ENCODE peak calls at places on chromosomes 2 and 18, in seven cellular contexts. Y is AG04449, X is kidney, P is mammary epithelial cell, J is adrenal gland, B is IMR-90, H is astrocyte of the spinal cord. Z is an unnamed sample.
A peak's percentile ranks its signal among the peaks of the same experiment; 100 is the strongest.

GRCh38 chr2:183078467-183079334 is at the start of gene DUSP19:
- DNase-seq in X (peak; percentile 88), H (peak; percentile 93), P (peak; percentile 97), B (peak; percentile 91), J (peak; percentile 99), Y (no peak), Z (peak; percentile 97)

GRCh38 chr2:164696634-164697033 is 75.4 kb upstream of the GRB14 start:
- DNase-seq in H (no peak), J (no peak), P (no peak), B (no peak), Y (no peak), X (no peak), Z (no peak)

GRCh38 chr18:74732380-74732779 is 134.7 kb downstream of the ZNF407 start:
- DNase-seq in P (no peak), J (no peak), H (no peak), X (no peak), Y (no peak), B (no peak), Z (no peak)

GRCh38 chr2:11370377-11371098 is 26.1 kb upstream of the ROCK2 start:
- DNase-seq in J (no peak), Y (no peak), X (no peak), H (peak; percentile 34), P (peak; percentile 84), B (peak; percentile 43), Z (peak; percentile 83)

GRCh38 chr2:23388756-23389514 is 4.0 kb downstream of the KLHL29 start:
- DNase-seq in P (no peak), Y (no peak), X (no peak), B (no peak), H (no peak), J (no peak), Z (no peak)

GRCh38 chr2:238433941-238434845 is 7.5 kb downstream of the ASB1 start:
- DNase-seq in H (peak; percentile 90), J (no peak), P (peak; percentile 65), X (no peak), Y (peak; percentile 83), B (peak; percentile 96), Z (peak; percentile 89)

GRCh38 chr2:169585673-169586072 is 1.5 kb downstream of the PPIG start:
- DNase-seq in J (no peak), B (no peak), X (no peak), Y (no peak), H (no peak), P (no peak), Z (no peak)

GRCh38 chr2:3517948-3518495 is 1.3 kb downstream of the ADI1 start:
- DNase-seq in B (no peak), P (no peak), Y (no peak), H (no peak), J (no peak), X (no peak), Z (no peak)

GRCh38 chr2:177283871-177284270 is 19.3 kb upstream of the NFE2L2 start:
- DNase-seq in P (no peak), B (no peak), H (no peak), X (no peak), Y (no peak), J (no peak), Z (no peak)

GRCh38 chr18:34978533-34978893 is 62.7 kb upstream of the MAPRE2 start:
- DNase-seq in H (no peak), Y (no peak), B (no peak), P (no peak), X (no peak), J (no peak), Z (no peak)

GRCh38 chr2:130827502-130828251 is 9.0 kb upstream of the ARHGEF4 start:
- DNase-seq in P (peak; percentile 93), Y (peak; percentile 9), J (no peak), X (peak; percentile 46), H (peak; percentile 88), B (peak; percentile 68), Z (peak; percentile 82)

GRCh38 chr2:36300697-36301096 is 54.9 kb upstream of the CRIM1 start:
- DNase-seq in P (no peak), X (no peak), J (no peak), Y (no peak), B (no peak), H (no peak), Z (no peak)

GRCh38 chr2:144715992-144716391 is 196.1 kb upstream of the ZEB2 start:
- DNase-seq in H (no peak), B (no peak), Y (no peak), X (no peak), J (no peak), P (no peak), Z (no peak)

GRCh38 chr18:2654828-2655152 is 736 bp upstream of the SMCHD1 start:
- DNase-seq in J (no peak), P (no peak), B (peak; percentile 7), H (no peak), Y (no peak), X (no peak), Z (peak; percentile 7)

GRCh38 chr2:237877576-237878307 is 18.3 kb downstream of the RAMP1 start:
- DNase-seq in Y (no peak), X (peak; percentile 42), H (no peak), B (no peak), P (no peak), J (no peak), Z (no peak)

GRCh38 chr2:114083717-114084387 is 194.0 kb downstream of the ACTR3 start:
- DNase-seq in X (no peak), Y (no peak), J (no peak), P (no peak), H (no peak), B (no peak), Z (no peak)

GRCh38 chr2:59236723-59237122 is 995.6 kb upstream of the FANCL start:
- DNase-seq in X (no peak), H (no peak), Y (no peak), B (no peak), P (peak; percentile 1), J (no peak), Z (peak; percentile 51)

GRCh38 chr2:28325567-28326468 is 66.8 kb upstream of the FOSL2 start:
- DNase-seq in Y (no peak), B (no peak), H (peak; percentile 71), X (peak; percentile 89), J (peak; percentile 56), P (no peak), Z (peak; percentile 57)

GRCh38 chr2:199228887-199229819 is 228.6 kb downstream of the SATB2 start:
- DNase-seq in H (peak; percentile 96), Y (peak; percentile 92), J (no peak), X (no peak), P (peak; percentile 99), B (peak; percentile 97), Z (peak; percentile 67)

GRCh38 chr2:113276216-113276905 is 2.4 kb downstream of the PAX8 start:
- DNase-seq in P (no peak), X (no peak), Y (no peak), B (no peak), J (no peak), H (no peak), Z (no peak)

GRCh38 chr18:8798996-8799395 is 93.6 kb downstream of the MTCL1 start:
- DNase-seq in J (peak; percentile 78), B (no peak), Y (no peak), P (no peak), H (no peak), X (peak; percentile 66), Z (no peak)

GRCh38 chr18:8800876-8801262 is 95.5 kb downstream of the MTCL1 start:
- DNase-seq in H (no peak), J (no peak), B (no peak), X (no peak), Y (no peak), P (no peak), Z (no peak)

GRCh38 chr18:8800445-8800844 is 95.1 kb downstream of the MTCL1 start:
- DNase-seq in B (peak; percentile 100), J (no peak), P (peak; percentile 78), Y (peak; percentile 99), X (no peak), H (peak; percentile 96), Z (peak; percentile 96)

GRCh38 chr18:8799593-8799992 is 94.2 kb downstream of the MTCL1 start:
- DNase-seq in X (no peak), B (peak; percentile 63), P (no peak), H (no peak), Y (no peak), J (no peak), Z (no peak)

GRCh38 chr18:8800041-8800441 is 94.7 kb downstream of the MTCL1 start:
- DNase-seq in Y (peak; percentile 56), P (no peak), X (peak; percentile 71), H (peak; percentile 73), B (peak; percentile 89), J (no peak), Z (no peak)
- H3K4me3 ChIP-seq in Y (no peak overlapping the region), P (no peak overlapping the region), X (no peak overlapping the region), H (no peak overlapping the region), B (peak overlapping the region; percentile 1), J (no peak overlapping the region), Z (no peak overlapping the region)

GRCh38 chr2:143480586-143481230 is 351.5 kb downstream of the ARHGAP15 start:
- DNase-seq in H (no peak), Y (no peak), P (no peak), B (no peak), J (no peak), X (no peak), Z (no peak)
- H3K4me3 ChIP-seq in H (no peak overlapping the region), Y (no peak overlapping the region), P (no peak overlapping the region), B (no peak overlapping the region), J (no peak overlapping the region), X (no peak overlapping the region), Z (no peak overlapping the region)

GRCh38 chr2:60540054-60540453 is 13.4 kb downstream of the BCL11A start:
- DNase-seq in P (no peak), B (no peak), X (no peak), Y (no peak), J (no peak), H (no peak), Z (no peak)

GRCh38 chr2:60544980-60545560 is 8.4 kb downstream of the BCL11A start:
- DNase-seq in H (no peak), B (no peak), P (no peak), X (no peak), Y (no peak), J (peak; percentile 72), Z (no peak)

GRCh38 chr2:60548844-60549243 is 4.6 kb downstream of the BCL11A start:
- DNase-seq in J (no peak), P (no peak), B (no peak), X (no peak), H (no peak), Y (no peak), Z (no peak)

GRCh38 chr2:60539177-60539576 is 14.3 kb downstream of the BCL11A start:
- DNase-seq in B (no peak), X (no peak), J (no peak), H (no peak), Y (no peak), P (no peak), Z (no peak)

DNA sequence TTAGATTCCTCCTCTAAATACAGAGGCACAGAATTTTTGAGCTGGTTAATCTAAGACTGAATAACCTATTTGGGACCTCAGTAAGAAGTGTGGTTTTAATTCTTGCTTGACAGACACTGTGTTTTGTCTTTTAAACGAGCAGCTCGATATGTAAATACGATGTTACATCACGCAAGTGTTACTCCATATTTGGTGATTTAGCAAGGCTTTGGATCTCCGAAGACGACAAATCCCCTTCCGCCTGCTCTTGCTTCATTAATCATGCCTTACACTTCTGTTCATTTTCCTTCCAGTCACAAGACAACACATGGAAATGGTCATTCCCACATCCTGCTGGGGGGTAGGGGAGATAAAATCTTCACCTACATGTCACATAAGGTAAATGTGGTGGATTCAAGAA is 9.4 kb downstream of the BCL11A start:
- DNase-seq in B (no peak), Y (no peak), H (no peak), P (no peak), X (no peak), J (no peak), Z (peak; percentile 87)
- H3K4me3 ChIP-seq in B (no peak overlapping the region), Y (no peak overlapping the region), H (no peak overlapping the region), P (no peak overlapping the region), X (no peak overlapping the region), J (no peak overlapping the region), Z (no peak overlapping the region)

GRCh38 chr2:138779451-138780440 is at the start of gene NXPH2:
- DNase-seq in P (peak; percentile 25), B (no peak), X (peak; percentile 55), H (no peak), J (no peak), Y (no peak), Z (no peak)
- H3K4me3 ChIP-seq in P (peak within 1 kb of the TSS; percentile 60), B (no peak within 1 kb of the TSS), X (peak within 1 kb of the TSS; percentile 44), H (peak within 1 kb of the TSS; percentile 20), J (no peak within 1 kb of the TSS), Y (no peak within 1 kb of the TSS), Z (peak within 1 kb of the TSS; percentile 7)